ENCODE peak calls at places on chromosomes 11 and 22, in five cellular contexts. X is HepG2, C is K562, W is colonic mucosa, G is cardiac muscle cell. T is an unnamed sample.

GRCh38 chr11:102138677-102139076 is 28.4 kb downstream of the YAP1 start:
- DNase-seq in X (no peak), C (no peak), W (no peak), G (peak), T (peak)

GRCh38 chr22:45781459-45781858 is 109.8 kb downstream of the ATXN10 start:
- DNase-seq in X (no peak), C (no peak), W (no peak), G (no peak), T (no peak)

GRCh38 chr11:47533690-47534135 is 19.2 kb downstream of the CELF1 start:
- DNase-seq in X (no peak), C (no peak), W (no peak), G (peak), T (peak)

GRCh38 chr11:116257092-116257491 is 515.7 kb downstream of the BUD13 start:
- DNase-seq in X (no peak), C (no peak), W (no peak), G (no peak), T (no peak)

GRCh38 chr11:106275151-106275550 is 197.7 kb downstream of the AASDHPPT start:
- DNase-seq in X (no peak), C (no peak), W (no peak), G (peak), T (no peak)

GRCh38 chr22:28019881-28020861 is 101.1 kb upstream of the PITPNB start:
- DNase-seq in X (peak), C (peak), W (peak), G (peak), T (peak)

GRCh38 chr22:30649430-30650007 is 13.9 kb downstream of the SLC35E4 start:
- DNase-seq in X (no peak), C (peak), W (peak), G (peak), T (peak)

GRCh38 chr11:132734217-132734616 is 798.1 kb downstream of the OPCML start:
- DNase-seq in X (no peak), C (no peak), W (no peak), G (peak), T (no peak)

GRCh38 chr11:88402192-88402715 is 64.7 kb upstream of the CTSC start:
- DNase-seq in X (no peak), C (no peak), W (no peak), G (peak), T (peak)

GRCh38 chr22:30078320-30079311 is 1.6 kb upstream of the HORMAD2 start:
- DNase-seq in X (no peak), C (no peak), W (no peak), G (no peak), T (no peak)

GRCh38 chr11:43920598-43921419 is 21.6 kb upstream of the C11orf96 start:
- DNase-seq in X (peak), C (peak), W (no peak), G (peak), T (peak)

GRCh38 chr11:77517226-77517625 is 43.3 kb upstream of the PAK1 start:
- DNase-seq in X (no peak), C (no peak), W (no peak), G (no peak), T (no peak)

GRCh38 chr11:107898270-107898669 is 30.0 kb upstream of the RAB39A start:
- DNase-seq in X (peak), C (peak), W (no peak), G (peak), T (peak)

GRCh38 chr11:31798057-31799035 is 12.8 kb downstream of the PAX6 start:
- DNase-seq in X (no peak), C (no peak), W (no peak), G (no peak), T (no peak)

GRCh38 chr11:45704635-45705034 is 39.2 kb upstream of the CHST1 start:
- DNase-seq in X (no peak), C (peak), W (no peak), G (no peak), T (no peak)

GRCh38 chr11:112965601-112966125 is 4.4 kb downstream of the NCAM1 start:
- DNase-seq in X (no peak), C (no peak), W (no peak), G (no peak), T (no peak)

GRCh38 chr11:44404323-44404705 is 94.4 kb upstream of the ALX4 start:
- DNase-seq in X (no peak), C (no peak), W (no peak), G (no peak), T (no peak)

GRCh38 chr11:46364056-46364455 is 16.8 kb downstream of the DGKZ start:
- DNase-seq in X (no peak), C (no peak), W (no peak), G (no peak), T (no peak)

GRCh38 chr11:117950999-117951961 is 22.1 kb upstream of the TMPRSS13 start:
- DNase-seq in X (no peak), C (no peak), W (no peak), G (no peak), T (no peak)

GRCh38 chr11:31779268-31779879 is 31.7 kb downstream of the PAX6 start:
- DNase-seq in X (no peak), C (no peak), W (no peak), G (no peak), T (peak)

GRCh38 chr22:38751066-38751421 is 4.8 kb downstream of the SUN2 start:
- DNase-seq in X (no peak), C (no peak), W (no peak), G (no peak), T (no peak)

GRCh38 chr11:12543596-12544415 is 130.4 kb upstream of the TEAD1 start:
- DNase-seq in X (no peak), C (no peak), W (peak), G (no peak), T (no peak)

DNA sequence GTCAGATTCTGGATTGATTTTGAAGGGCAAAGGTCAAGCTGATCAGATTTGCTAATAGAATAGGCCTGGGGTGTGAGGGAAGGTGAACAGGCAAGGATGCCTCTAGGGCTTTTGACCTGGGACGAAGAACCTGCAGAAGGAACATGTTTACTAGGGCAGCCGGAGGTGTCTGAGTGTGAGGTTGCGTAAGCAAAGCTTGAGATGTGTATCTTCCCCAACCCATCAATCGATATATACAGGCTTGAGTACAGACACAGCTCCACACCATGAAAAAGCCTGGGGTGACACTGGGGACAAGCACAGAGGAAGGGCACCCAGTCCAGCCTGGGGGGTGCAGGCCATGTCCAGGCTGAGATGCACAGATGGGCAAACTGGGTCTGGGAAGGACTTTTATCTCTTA is 1.1 kb downstream of the LHFPL7 start:
- DNase-seq in X (no peak), C (no peak), W (no peak), G (no peak), T (no peak)
- TF ChIP-seq CTCF in X (no peak), C (no peak), W (no peak), G (no peak), T (no peak)

DNA sequence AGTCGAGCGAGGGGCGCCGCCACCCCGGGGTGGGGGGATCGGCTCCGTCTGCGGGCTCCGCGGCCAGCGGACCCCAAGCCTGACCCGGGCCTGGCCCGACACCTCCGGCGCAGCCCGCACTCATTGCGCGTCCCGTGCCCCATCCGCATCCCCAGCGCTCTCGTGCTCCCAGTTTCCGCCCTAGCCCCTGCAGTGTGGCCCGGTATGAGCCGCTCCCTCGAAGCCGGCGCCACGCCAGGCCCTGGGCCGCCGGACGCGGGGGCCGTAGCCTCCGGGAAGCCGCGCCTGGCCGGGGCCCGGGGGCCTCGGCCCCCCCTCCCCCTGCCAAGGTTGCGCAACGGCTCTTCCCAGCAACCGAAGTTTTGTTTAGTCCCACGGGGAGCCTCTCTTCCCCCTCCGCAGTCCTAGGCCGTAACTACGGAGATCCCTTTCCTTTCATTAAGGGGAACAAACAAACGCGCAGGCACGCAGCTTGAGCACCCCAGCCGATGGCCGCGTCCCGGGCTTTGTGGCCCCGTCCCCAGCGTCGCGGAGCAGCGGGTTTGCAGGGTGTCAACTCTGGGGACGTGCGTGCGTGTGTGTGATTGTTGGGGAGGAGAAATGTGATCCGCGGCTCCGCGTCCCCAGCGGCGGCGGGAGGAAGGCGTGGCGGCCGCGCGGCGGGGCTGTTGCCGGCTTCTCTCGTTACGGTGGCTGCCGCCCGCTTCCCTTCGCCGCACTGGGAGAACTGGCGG is 883 bp downstream of the HIPK3 start:
- DNase-seq in X (peak), C (peak), W (peak), G (peak), T (peak)
- TF ChIP-seq CTCF in X (peak), C (peak), W (peak), G (peak), T (peak)

DNA sequence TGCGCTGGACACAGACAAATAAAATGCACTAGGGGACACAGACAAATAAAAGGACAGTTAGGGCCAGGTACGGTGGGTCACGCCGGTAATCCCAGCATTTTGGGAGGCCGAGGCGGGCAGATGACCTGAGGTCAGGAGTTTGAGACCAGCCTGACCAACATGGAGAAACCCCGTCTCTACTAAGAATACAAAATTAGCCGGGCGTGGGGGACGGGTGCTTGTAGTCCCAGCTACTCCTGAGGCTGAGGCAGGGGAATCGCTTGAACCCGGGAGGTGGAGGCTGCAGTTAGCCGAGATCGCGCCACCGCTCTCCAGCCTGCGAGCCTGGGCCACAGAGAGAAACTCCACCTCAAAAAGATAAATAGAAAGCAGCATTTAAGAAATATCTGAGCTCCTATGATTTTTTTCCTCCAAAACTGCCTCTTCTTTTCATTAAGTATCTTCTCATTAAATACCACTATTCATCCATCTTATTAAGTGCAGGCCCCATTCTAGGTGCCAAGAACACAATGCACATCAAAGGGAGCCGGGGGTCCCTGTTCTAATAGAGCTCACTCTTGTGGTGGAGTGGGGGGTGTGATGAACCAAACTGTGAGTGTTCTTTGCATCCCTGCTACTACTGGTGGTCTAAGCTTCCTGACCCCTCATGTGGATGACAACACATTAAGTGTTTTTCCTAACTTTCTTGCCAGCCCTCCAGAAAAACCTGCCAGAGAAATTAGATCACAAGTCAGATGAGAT is 766 bp upstream of the ZNHIT2 start:
- DNase-seq in X (no peak), C (no peak), W (no peak), G (no peak), T (no peak)
- TF ChIP-seq CTCF in X (no peak), C (no peak), W (peak), G (no peak), T (no peak)

GRCh38 chr11:70381872-70382842 is 16.2 kb upstream of the CTTN start:
- DNase-seq in X (no peak), C (peak), W (no peak), G (peak), T (peak)
- TF ChIP-seq CTCF in X (no peak), C (peak), W (no peak), G (no peak), T (peak)

GRCh38 chr22:34055525-34056200 is 135.4 kb upstream of the LARGE1 start:
- DNase-seq in X (peak), C (peak), W (no peak), G (no peak), T (no peak)
- TF ChIP-seq CTCF in X (peak), C (no peak), W (no peak), G (no peak), T (no peak)

GRCh38 chr11:123303924-123304323 is 108.9 kb upstream of the CLMP start:
- DNase-seq in X (no peak), C (no peak), W (no peak), G (no peak), T (no peak)
- TF ChIP-seq CTCF in X (no peak), C (no peak), W (no peak), G (no peak), T (no peak)

T was measured in fibroblast of villous mesenchyme.